ENCODE peak calls at places on chromosomes 5 and 9, in seven cellular contexts. One of them, this sample, is unnamed. For H3K36me3, the result is how much of the 10 kb centered on the place peaks cover.

GRCh38 chr5:135060021-135060420 is 26.0 kb upstream of the PITX1 start:
- DNase-seq in right lobe of liver: no peak
- DNase-seq in breast epithelium: no peak
- DNase-seq in GM23338: no peak
- DNase-seq in effector memory CD4-positive, alpha-beta T cell: no peak
- DNase-seq in uterus: no peak
- DNase-seq in left lung: no peak
- DNase-seq in this sample: no peak

GRCh38 chr9:73969936-73970335 is 527.2 kb upstream of the RORB start:
- DNase-seq in GM23338: no peak
- DNase-seq in breast epithelium: no peak
- DNase-seq in left lung: no peak
- DNase-seq in uterus: no peak
- DNase-seq in right lobe of liver: no peak
- DNase-seq in effector memory CD4-positive, alpha-beta T cell: no peak
- DNase-seq in this sample: no peak

GRCh38 chr5:83249156-83249555 is 171.8 kb downstream of the XRCC4 start:
- DNase-seq in breast epithelium: no peak
- DNase-seq in effector memory CD4-positive, alpha-beta T cell: no peak
- DNase-seq in uterus: no peak
- DNase-seq in GM23338: no peak
- DNase-seq in right lobe of liver: no peak
- DNase-seq in left lung: no peak
- DNase-seq in this sample: no peak

GRCh38 chr5:143235423-143235822 is 168.1 kb downstream of the NR3C1 start:
- DNase-seq in left lung: no peak
- DNase-seq in effector memory CD4-positive, alpha-beta T cell: no peak
- DNase-seq in right lobe of liver: no peak
- DNase-seq in GM23338: no peak
- DNase-seq in breast epithelium: no peak
- DNase-seq in uterus: no peak
- DNase-seq in this sample: no peak

GRCh38 chr9:38130724-38131123 is 61.7 kb upstream of the SHB start:
- DNase-seq in breast epithelium: no peak
- DNase-seq in effector memory CD4-positive, alpha-beta T cell: no peak
- DNase-seq in left lung: no peak
- DNase-seq in right lobe of liver: no peak
- DNase-seq in GM23338: no peak
- DNase-seq in uterus: no peak
- DNase-seq in this sample: no peak

GRCh38 chr9:20403346-20403745 is 219.0 kb downstream of the MLLT3 start:
- DNase-seq in effector memory CD4-positive, alpha-beta T cell: no peak
- DNase-seq in breast epithelium: no peak
- DNase-seq in uterus: no peak
- DNase-seq in left lung: no peak
- DNase-seq in GM23338: no peak
- DNase-seq in right lobe of liver: no peak
- DNase-seq in this sample: no peak

GRCh38 chr5:142756576-142756975 is 13.6 kb upstream of the ARHGAP26 start:
- DNase-seq in breast epithelium: no peak
- DNase-seq in right lobe of liver: no peak
- DNase-seq in effector memory CD4-positive, alpha-beta T cell: no peak
- DNase-seq in left lung: no peak
- DNase-seq in GM23338: no peak
- DNase-seq in uterus: no peak
- DNase-seq in this sample: no peak

GRCh38 chr5:55427157-55427556 is 107.6 kb downstream of the PLPP1 start:
- DNase-seq in effector memory CD4-positive, alpha-beta T cell: no peak
- DNase-seq in right lobe of liver: no peak
- DNase-seq in left lung: no peak
- DNase-seq in uterus: no peak
- DNase-seq in breast epithelium: no peak
- DNase-seq in GM23338: no peak
- DNase-seq in this sample: no peak

GRCh38 chr5:90473321-90474234 is 993 bp downstream of the MBLAC2 start:
- DNase-seq in GM23338: peak
- DNase-seq in effector memory CD4-positive, alpha-beta T cell: no peak
- DNase-seq in right lobe of liver: no peak
- DNase-seq in left lung: peak
- DNase-seq in uterus: peak
- DNase-seq in breast epithelium: no peak
- DNase-seq in this sample: peak

GRCh38 chr9:98819231-98819630 is 11.8 kb downstream of the GALNT12 start:
- DNase-seq in breast epithelium: no peak
- DNase-seq in effector memory CD4-positive, alpha-beta T cell: no peak
- DNase-seq in uterus: no peak
- DNase-seq in right lobe of liver: no peak
- DNase-seq in GM23338: no peak
- DNase-seq in left lung: no peak
- DNase-seq in this sample: no peak

GRCh38 chr5:179264053-179264540 is 81.2 kb downstream of the ADAMTS2 start:
- DNase-seq in GM23338: no peak
- DNase-seq in left lung: peak
- DNase-seq in effector memory CD4-positive, alpha-beta T cell: no peak
- DNase-seq in right lobe of liver: peak
- DNase-seq in breast epithelium: no peak
- DNase-seq in uterus: peak
- DNase-seq in this sample: peak

GRCh38 chr9:1604942-1605560 is 410.1 kb upstream of the SMARCA2 start:
- DNase-seq in right lobe of liver: no peak
- DNase-seq in effector memory CD4-positive, alpha-beta T cell: no peak
- DNase-seq in breast epithelium: no peak
- DNase-seq in uterus: no peak
- DNase-seq in left lung: no peak
- DNase-seq in GM23338: peak
- DNase-seq in this sample: no peak

GRCh38 chr9:18896531-18897179 is 136.4 kb downstream of the SAXO1 start:
- DNase-seq in breast epithelium: no peak
- DNase-seq in GM23338: no peak
- DNase-seq in left lung: no peak
- DNase-seq in effector memory CD4-positive, alpha-beta T cell: no peak
- DNase-seq in uterus: no peak
- DNase-seq in right lobe of liver: no peak
- DNase-seq in this sample: no peak

GRCh38 chr5:92468307-92468706 is 1085.2 kb upstream of the ARRDC3 start:
- DNase-seq in left lung: no peak
- DNase-seq in effector memory CD4-positive, alpha-beta T cell: no peak
- DNase-seq in GM23338: no peak
- DNase-seq in breast epithelium: no peak
- DNase-seq in right lobe of liver: no peak
- DNase-seq in uterus: no peak
- DNase-seq in this sample: no peak

GRCh38 chr5:947626-948471 is 55.2 kb downstream of the TRIP13 start:
- DNase-seq in right lobe of liver: no peak
- DNase-seq in effector memory CD4-positive, alpha-beta T cell: no peak
- DNase-seq in left lung: no peak
- DNase-seq in GM23338: no peak
- DNase-seq in breast epithelium: no peak
- DNase-seq in uterus: no peak
- DNase-seq in this sample: no peak

GRCh38 chr9:77865385-77865784 is 166.2 kb downstream of the GNAQ start:
- DNase-seq in left lung: no peak
- DNase-seq in effector memory CD4-positive, alpha-beta T cell: no peak
- DNase-seq in right lobe of liver: no peak
- DNase-seq in uterus: no peak
- DNase-seq in breast epithelium: no peak
- DNase-seq in GM23338: no peak
- DNase-seq in this sample: no peak

GRCh38 chr9:105419981-105420597 is 27.7 kb upstream of the FSD1L start:
- DNase-seq in left lung: no peak
- DNase-seq in breast epithelium: no peak
- DNase-seq in GM23338: no peak
- DNase-seq in right lobe of liver: peak
- DNase-seq in effector memory CD4-positive, alpha-beta T cell: no peak
- DNase-seq in uterus: no peak
- DNase-seq in this sample: no peak

GRCh38 chr9:15239816-15240215 is 67.2 kb downstream of the TTC39B start:
- DNase-seq in effector memory CD4-positive, alpha-beta T cell: no peak
- DNase-seq in right lobe of liver: no peak
- DNase-seq in GM23338: no peak
- DNase-seq in left lung: no peak
- DNase-seq in breast epithelium: no peak
- DNase-seq in uterus: no peak
- DNase-seq in this sample: no peak

GRCh38 chr9:14670718-14671117 is 22.5 kb downstream of the ZDHHC21 start:
- DNase-seq in effector memory CD4-positive, alpha-beta T cell: no peak
- DNase-seq in uterus: no peak
- DNase-seq in right lobe of liver: no peak
- DNase-seq in breast epithelium: no peak
- DNase-seq in GM23338: no peak
- DNase-seq in left lung: no peak
- DNase-seq in this sample: no peak

GRCh38 chr5:55226027-55226933 is 835 bp downstream of the MCIDAS start:
- DNase-seq in effector memory CD4-positive, alpha-beta T cell: no peak
- DNase-seq in GM23338: peak
- DNase-seq in breast epithelium: no peak
- DNase-seq in uterus: no peak
- DNase-seq in right lobe of liver: no peak
- DNase-seq in left lung: no peak
- DNase-seq in this sample: no peak

GRCh38 chr5:154727361-154727760 is 27.8 kb upstream of the LARP1 start:
- DNase-seq in uterus: no peak
- DNase-seq in right lobe of liver: no peak
- DNase-seq in effector memory CD4-positive, alpha-beta T cell: no peak
- DNase-seq in GM23338: no peak
- DNase-seq in breast epithelium: no peak
- DNase-seq in left lung: no peak
- DNase-seq in this sample: no peak

GRCh38 chr9:7341571-7341970 is 458.0 kb downstream of the DMAC1 start:
- DNase-seq in breast epithelium: no peak
- DNase-seq in uterus: no peak
- DNase-seq in right lobe of liver: no peak
- DNase-seq in left lung: no peak
- DNase-seq in GM23338: no peak
- DNase-seq in effector memory CD4-positive, alpha-beta T cell: no peak
- DNase-seq in this sample: no peak

GRCh38 chr9:127753148-127753547 is 18.1 kb upstream of the TOR2A start:
- DNase-seq in breast epithelium: no peak
- DNase-seq in left lung: no peak
- DNase-seq in uterus: no peak
- DNase-seq in right lobe of liver: no peak
- DNase-seq in GM23338: no peak
- DNase-seq in effector memory CD4-positive, alpha-beta T cell: no peak
- DNase-seq in this sample: no peak

GRCh38 chr5:16935271-16936149 is 578 bp downstream of the MYO10 start:
- DNase-seq in right lobe of liver: peak
- DNase-seq in GM23338: peak
- DNase-seq in breast epithelium: peak
- DNase-seq in left lung: peak
- DNase-seq in uterus: peak
- DNase-seq in effector memory CD4-positive, alpha-beta T cell: no peak
- DNase-seq in this sample: peak

GRCh38 chr9:92724528-92725265 is 39.9 kb downstream of the BICD2 start:
- DNase-seq in breast epithelium: no peak
- DNase-seq in GM23338: no peak
- DNase-seq in left lung: no peak
- DNase-seq in right lobe of liver: peak
- DNase-seq in uterus: no peak
- DNase-seq in effector memory CD4-positive, alpha-beta T cell: no peak
- DNase-seq in this sample: no peak

GRCh38 chr5:171311698-171312083 is 2.6 kb downstream of the TLX3 start:
- DNase-seq in GM23338: peak
- DNase-seq in left lung: no peak
- DNase-seq in uterus: no peak
- DNase-seq in effector memory CD4-positive, alpha-beta T cell: no peak
- DNase-seq in right lobe of liver: no peak
- DNase-seq in breast epithelium: no peak
- DNase-seq in this sample: no peak

GRCh38 chr5:119343766-119344165 is 12.1 kb upstream of the TNFAIP8 start:
- DNase-seq in left lung: no peak
- DNase-seq in uterus: no peak
- DNase-seq in right lobe of liver: no peak
- DNase-seq in GM23338: no peak
- DNase-seq in effector memory CD4-positive, alpha-beta T cell: peak
- DNase-seq in breast epithelium: no peak
- DNase-seq in this sample: no peak
- H3K4me3 ChIP-seq in left lung: no peak
- H3K4me3 ChIP-seq in uterus: no peak
- H3K4me3 ChIP-seq in right lobe of liver: no peak
- H3K4me3 ChIP-seq in GM23338: no peak
- H3K4me3 ChIP-seq in effector memory CD4-positive, alpha-beta T cell: no peak
- H3K4me3 ChIP-seq in breast epithelium: no peak
- H3K4me3 ChIP-seq in this sample: no peak

GRCh38 chr5:30098940-30099339 is 1094.5 kb upstream of the CDH6 start:
- DNase-seq in right lobe of liver: no peak
- DNase-seq in breast epithelium: no peak
- DNase-seq in GM23338: no peak
- DNase-seq in effector memory CD4-positive, alpha-beta T cell: no peak
- DNase-seq in left lung: no peak
- DNase-seq in uterus: no peak
- DNase-seq in this sample: no peak
- H3K36me3 ChIP-seq in right lobe of liver: under half
- H3K36me3 ChIP-seq in breast epithelium: under half
- H3K36me3 ChIP-seq in GM23338: under half
- H3K36me3 ChIP-seq in effector memory CD4-positive, alpha-beta T cell: under half
- H3K36me3 ChIP-seq in left lung: under half
- H3K36me3 ChIP-seq in uterus: under half
- H3K36me3 ChIP-seq in this sample: under half

GRCh38 chr5:172407241-172407691 is 47.1 kb downstream of the SH3PXD2B start:
- DNase-seq in right lobe of liver: no peak
- DNase-seq in left lung: no peak
- DNase-seq in effector memory CD4-positive, alpha-beta T cell: no peak
- DNase-seq in GM23338: no peak
- DNase-seq in uterus: peak
- DNase-seq in breast epithelium: no peak
- DNase-seq in this sample: no peak

GRCh38 chr5:172405708-172406107 is 48.6 kb downstream of the SH3PXD2B start:
- DNase-seq in effector memory CD4-positive, alpha-beta T cell: no peak
- DNase-seq in GM23338: no peak
- DNase-seq in uterus: no peak
- DNase-seq in left lung: no peak
- DNase-seq in right lobe of liver: no peak
- DNase-seq in breast epithelium: no peak
- DNase-seq in this sample: no peak

GRCh38 chr5:172405226-172405625 is 49.1 kb downstream of the SH3PXD2B start:
- DNase-seq in effector memory CD4-positive, alpha-beta T cell: no peak
- DNase-seq in GM23338: no peak
- DNase-seq in uterus: no peak
- DNase-seq in right lobe of liver: no peak
- DNase-seq in left lung: no peak
- DNase-seq in breast epithelium: no peak
- DNase-seq in this sample: no peak

GRCh38 chr5:172410160-172410559 is 44.2 kb downstream of the SH3PXD2B start:
- DNase-seq in GM23338: peak
- DNase-seq in left lung: no peak
- DNase-seq in effector memory CD4-positive, alpha-beta T cell: no peak
- DNase-seq in uterus: no peak
- DNase-seq in breast epithelium: no peak
- DNase-seq in right lobe of liver: no peak
- DNase-seq in this sample: no peak

GRCh38 chr5:172407861-172408260 is 46.5 kb downstream of the SH3PXD2B start:
- DNase-seq in effector memory CD4-positive, alpha-beta T cell: no peak
- DNase-seq in right lobe of liver: no peak
- DNase-seq in uterus: peak
- DNase-seq in left lung: no peak
- DNase-seq in GM23338: no peak
- DNase-seq in breast epithelium: no peak
- DNase-seq in this sample: peak
- H3K27ac ChIP-seq in effector memory CD4-positive, alpha-beta T cell: no peak
- H3K27ac ChIP-seq in right lobe of liver: no peak
- H3K27ac ChIP-seq in uterus: peak
- H3K27ac ChIP-seq in left lung: no peak
- H3K27ac ChIP-seq in GM23338: peak
- H3K27ac ChIP-seq in breast epithelium: peak
- H3K27ac ChIP-seq in this sample: no peak

GRCh38 chr5:127229185-127229889 is 61.3 kb upstream of the MEGF10 start:
- DNase-seq in right lobe of liver: peak
- DNase-seq in left lung: peak
- DNase-seq in breast epithelium: peak
- DNase-seq in uterus: peak
- DNase-seq in GM23338: peak
- DNase-seq in effector memory CD4-positive, alpha-beta T cell: peak
- DNase-seq in this sample: peak
- H3K4me3 ChIP-seq in right lobe of liver: peak
- H3K4me3 ChIP-seq in left lung: peak
- H3K4me3 ChIP-seq in breast epithelium: peak
- H3K4me3 ChIP-seq in uterus: peak
- H3K4me3 ChIP-seq in GM23338: peak
- H3K4me3 ChIP-seq in effector memory CD4-positive, alpha-beta T cell: peak
- H3K4me3 ChIP-seq in this sample: peak

This sample was measured in aorta.